ENCODE peak calls at places on chromosome 3, in four cellular contexts. C, J, R and T are unnamed samples.

GRCh38 chr3:194833511-194833910 is 147.8 kb downstream of the FAM43A start:
- DNase-seq in R (no peak), J (no peak), C (no peak), T (no peak)

GRCh38 chr3:37955918-37956317 is 34.7 kb upstream of the VILL start:
- DNase-seq in J (no peak), R (peak; percentile 34), C (no peak), T (no peak)

GRCh38 chr3:52216585-52217408 is 8.6 kb downstream of the TLR9 start:
- DNase-seq in R (no peak), C (peak; percentile 94), J (no peak), T (peak; percentile 93)

GRCh38 chr3:81097894-81098293 is 663.6 kb downstream of the GBE1 start:
- DNase-seq in C (no peak), R (no peak), J (no peak), T (no peak)

GRCh38 chr3:102132370-102132769 is 283.1 kb downstream of the NFKBIZ start:
- DNase-seq in C (no peak), J (no peak), R (no peak), T (no peak)

GRCh38 chr3:106144051-106144450 is 275.2 kb upstream of the CBLB start:
- DNase-seq in C (no peak), J (no peak), R (no peak), T (no peak)

GRCh38 chr3:36060950-36061349 is 319.4 kb upstream of the STAC start:
- DNase-seq in R (no peak), J (no peak), C (no peak), T (no peak)

GRCh38 chr3:182911782-182912111 is 68.6 kb downstream of the DCUN1D1 start:
- DNase-seq in J (no peak), C (no peak), R (no peak), T (no peak)

GRCh38 chr3:112734171-112734570 is 93.2 kb upstream of the CCDC80 start:
- DNase-seq in R (no peak), C (no peak), J (no peak), T (no peak)

GRCh38 chr3:175585898-175586297 is 726.8 kb downstream of the NAALADL2 start:
- DNase-seq in R (no peak), C (no peak), J (no peak), T (no peak)

GRCh38 chr3:190586631-190587000 is 72.7 kb downstream of the IL1RAP start:
- DNase-seq in C (no peak), J (no peak), R (no peak), T (peak; percentile 49)

GRCh38 chr3:50978991-50979667 is 304.4 kb downstream of the DOCK3 start:
- DNase-seq in C (no peak), R (no peak), J (no peak), T (no peak)

GRCh38 chr3:28989646-28990089 is 291.2 kb upstream of the RBMS3 start:
- DNase-seq in J (no peak), R (no peak), C (no peak), T (no peak)

GRCh38 chr3:45528429-45528828 is 66.1 kb upstream of the LIMD1 start:
- DNase-seq in C (no peak), R (no peak), J (no peak), T (no peak)

GRCh38 chr3:35223636-35224035 is 415.7 kb upstream of the ARPP21 start:
- DNase-seq in J (no peak), R (no peak), C (no peak), T (no peak)

GRCh38 chr3:100008081-100008698 is 106.1 kb downstream of the FILIP1L start:
- DNase-seq in R (no peak), C (no peak), J (no peak), T (no peak)

GRCh38 chr3:146469206-146470017 is at the start of gene PLSCR2:
- DNase-seq in R (peak; percentile 22), J (no peak), C (no peak), T (peak; percentile 89)

GRCh38 chr3:47542614-47543173 is 29.2 kb upstream of the ELP6 start:
- DNase-seq in R (peak; percentile 74), J (no peak), C (no peak), T (peak; percentile 95)

GRCh38 chr3:53495518-53496501 is 1.4 kb downstream of the CACNA1D start:
- DNase-seq in R (no peak), J (no peak), C (no peak), T (no peak)

GRCh38 chr3:122100591-122101491 is 45.7 kb downstream of the CD86 start:
- DNase-seq in R (no peak), C (no peak), J (no peak), T (no peak)

GRCh38 chr3:16060358-16060852 is 114.1 kb upstream of the GALNT15 start:
- DNase-seq in R (peak; percentile 65), C (peak; percentile 87), J (no peak), T (peak; percentile 89)

GRCh38 chr3:115469649-115470048 is 153.7 kb upstream of the GAP43 start:
- DNase-seq in R (no peak), C (no peak), J (no peak), T (no peak)

GRCh38 chr3:133843634-133844033 is 38.0 kb downstream of the SRPRB start:
- DNase-seq in J (no peak), R (no peak), C (no peak), T (peak; percentile 86)

GRCh38 chr3:165148901-165149441 is 47.2 kb downstream of the SLITRK3 start:
- DNase-seq in J (no peak), C (peak; percentile 47), R (no peak), T (no peak)

GRCh38 chr3:196159952-196160804 is 51.0 kb downstream of the ZDHHC19 start:
- DNase-seq in R (peak; percentile 23), C (no peak), J (peak; percentile 16), T (peak; percentile 95)